ENCODE peak calls at places on chromosomes 3 and 15, in eight cellular contexts. D, Z, X, A, O, H, K and B are unnamed samples.
A peak's percentile ranks its signal among the peaks of the same experiment; 100 is the strongest.

GRCh38 chr3:17670749-17671148 is 71.7 kb downstream of the TBC1D5 start:
- DNase-seq in H (no peak), Z (no peak), A (no peak), K (no peak), X (no peak), O (no peak), D (no peak), B (no peak)

GRCh38 chr3:128390867-128391266 is 75.8 kb downstream of the DNAJB8 start:
- DNase-seq in O (no peak), Z (no peak), H (no peak), K (no peak), D (no peak), X (no peak), A (no peak), B (no peak)

GRCh38 chr15:50880651-50881114 is 27.8 kb upstream of the AP4E1 start:
- DNase-seq in A (no peak), Z (no peak), K (no peak), H (no peak), D (no peak), X (peak; percentile 76), O (peak; percentile 43), B (no peak)

GRCh38 chr3:71658131-71658530 is 67.1 kb downstream of the EIF4E3 start:
- DNase-seq in O (no peak), A (peak; percentile 98), Z (no peak), K (peak; percentile 96), X (peak; percentile 73), H (peak; percentile 97), D (no peak), B (peak; percentile 90)

GRCh38 chr3:57983734-57984518 is 24.3 kb upstream of the FLNB start:
- DNase-seq in Z (no peak), X (peak; percentile 82), A (peak; percentile 58), H (peak; percentile 82), D (peak; percentile 25), O (peak; percentile 66), K (no peak), B (no peak)

GRCh38 chr3:50656417-50657195 is 18.1 kb upstream of the DOCK3 start:
- DNase-seq in H (peak; percentile 45), O (no peak), A (no peak), D (no peak), K (no peak), Z (no peak), X (no peak), B (no peak)

GRCh38 chr3:97070302-97070701 is 255.9 kb downstream of the EPHA6 start:
- DNase-seq in H (no peak), A (no peak), D (no peak), X (no peak), Z (no peak), K (no peak), O (no peak), B (no peak)

GRCh38 chr15:40594429-40594836 is 384 bp downstream of the KNL1 start:
- DNase-seq in Z (peak; percentile 80), K (peak; percentile 83), A (no peak), O (no peak), H (peak; percentile 67), X (peak; percentile 64), D (no peak), B (peak; percentile 77)

GRCh38 chr15:74995779-74996765 is 709 bp downstream of the SCAMP5 start:
- DNase-seq in D (no peak), H (no peak), A (peak; percentile 30), X (no peak), Z (peak; percentile 24), O (no peak), K (peak; percentile 84), B (no peak)

GRCh38 chr15:87032291-87032690 is 952.6 kb downstream of the AGBL1 start:
- DNase-seq in X (no peak), O (no peak), D (no peak), A (no peak), K (no peak), Z (no peak), H (no peak), B (no peak)

GRCh38 chr3:52446631-52447511 is 2.0 kb upstream of the SEMA3G start:
- DNase-seq in H (peak; percentile 81), Z (peak; percentile 80), O (no peak), K (peak; percentile 75), A (peak; percentile 70), X (peak; percentile 33), D (peak; percentile 67), B (no peak)

GRCh38 chr3:184228376-184229137 is 828 bp upstream of the VWA5B2 start:
- DNase-seq in A (no peak), O (no peak), H (no peak), K (no peak), Z (no peak), D (no peak), X (no peak), B (no peak)
- H3K4me3 ChIP-seq in A (peak overlapping the region; percentile 64), O (no peak overlapping the region), H (peak overlapping the region; percentile 53), K (no peak overlapping the region), Z (peak overlapping the region; percentile 37), D (no peak overlapping the region), X (no peak overlapping the region), B (peak overlapping the region; percentile 73)

GRCh38 chr15:101615986-101616848 is 36.0 kb downstream of the TM2D3 start:
- DNase-seq in O (no peak), H (peak; percentile 78), A (peak; percentile 56), K (peak; percentile 74), X (peak; percentile 68), D (no peak), Z (peak; percentile 69), B (no peak)
- H3K4me3 ChIP-seq in O (peak overlapping the region; percentile 12), H (peak overlapping the region; percentile 22), A (peak overlapping the region; percentile 28), K (no peak overlapping the region), X (no peak overlapping the region), D (no peak overlapping the region), Z (no peak overlapping the region), B (peak overlapping the region; percentile 38)

GRCh38 chr3:48560648-48561018 is 2.9 kb downstream of the UCN2 start:
- DNase-seq in X (no peak), A (no peak), O (no peak), Z (peak; percentile 79), H (peak; percentile 76), K (no peak), D (no peak), B (no peak)

GRCh38 chr3:48563382-48563918 is at the start of gene UCN2:
- DNase-seq in D (no peak), X (peak; percentile 62), K (peak; percentile 46), H (no peak), O (no peak), A (no peak), Z (no peak), B (no peak)

GRCh38 chr3:48562367-48563095 is 1.1 kb downstream of the UCN2 start:
- DNase-seq in D (no peak), K (peak; percentile 60), X (no peak), H (no peak), O (no peak), Z (no peak), A (no peak), B (no peak)

GRCh38 chr3:48558446-48559134 is 2.0 kb upstream of the PFKFB4 start:
- DNase-seq in X (no peak), D (no peak), O (no peak), K (no peak), A (no peak), H (peak; percentile 80), Z (no peak), B (no peak)

GRCh38 chr3:48561045-48561736 is 2.4 kb downstream of the UCN2 start:
- DNase-seq in A (peak; percentile 45), X (peak; percentile 69), K (peak; percentile 74), O (no peak), D (no peak), Z (peak; percentile 92), H (peak; percentile 88), B (no peak)
- H3K4me3 ChIP-seq in A (peak overlapping the region; percentile 11), X (peak overlapping the region; percentile 29), K (no peak overlapping the region), O (peak overlapping the region; percentile 43), D (no peak overlapping the region), Z (peak overlapping the region; percentile 35), H (peak overlapping the region; percentile 46), B (peak overlapping the region; percentile 70)

DNA sequence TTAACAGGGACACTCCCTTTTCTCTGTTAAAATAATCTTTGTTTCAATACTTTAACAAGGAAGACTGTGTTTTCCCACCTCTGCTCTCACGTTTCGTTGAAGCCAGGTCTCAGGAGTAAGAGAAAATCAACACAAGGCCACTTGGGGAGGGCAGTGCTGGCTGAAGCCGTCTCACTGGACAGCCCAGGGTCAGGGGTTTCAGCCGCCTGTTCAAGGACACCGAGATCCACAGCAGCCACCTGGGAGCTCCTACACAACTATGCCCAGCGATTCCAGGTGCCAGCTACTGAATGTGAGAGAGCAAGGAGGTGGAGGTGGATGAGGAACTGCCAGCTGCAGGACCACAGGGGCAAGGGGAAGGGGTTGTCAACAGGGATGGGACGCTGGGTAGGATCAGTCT is 42.6 kb upstream of the ADAMTSL3 start:
- DNase-seq in X (no peak), Z (no peak), D (no peak), O (no peak), K (peak; percentile 41), H (no peak), A (no peak), B (no peak)
- H3K4me3 ChIP-seq in X (no peak overlapping the region), Z (no peak overlapping the region), D (no peak overlapping the region), O (no peak overlapping the region), K (no peak overlapping the region), H (no peak overlapping the region), A (no peak overlapping the region), B (no peak overlapping the region)

DNA sequence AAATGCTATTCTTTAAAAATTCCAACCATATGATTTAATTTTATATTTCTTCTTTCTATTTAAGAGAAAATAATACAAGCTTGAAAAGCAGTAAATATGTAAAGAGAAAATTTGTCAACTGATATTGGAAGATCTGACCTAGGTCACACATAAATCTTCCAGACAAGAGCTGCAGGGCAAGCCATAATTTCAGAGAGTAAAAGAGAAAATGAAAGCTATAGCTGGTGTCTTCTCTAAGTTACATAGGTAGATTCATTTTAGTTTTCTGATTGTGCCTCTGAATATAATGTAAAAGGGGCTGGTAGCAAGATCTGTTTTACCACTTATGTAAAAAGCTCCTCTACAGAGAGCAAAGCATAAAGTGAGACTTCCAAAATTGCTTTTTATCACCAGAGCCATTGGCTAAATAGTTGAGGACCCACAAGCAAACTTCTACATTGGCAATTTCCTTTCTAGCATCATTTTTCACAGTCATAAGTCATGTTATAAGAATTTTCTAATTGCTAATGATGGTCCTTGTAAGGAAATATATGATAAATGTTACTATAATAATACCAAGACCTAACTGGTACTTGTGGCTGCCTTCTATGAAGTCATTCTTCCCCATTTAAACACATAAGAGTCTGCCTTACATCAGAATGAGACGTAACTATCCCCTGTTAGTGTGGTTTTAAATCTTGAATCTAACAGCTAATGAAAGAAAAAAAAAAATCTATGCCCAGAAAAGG is 80.8 kb upstream of the SKOR1 start:
- DNase-seq in Z (no peak), D (no peak), H (no peak), K (no peak), A (no peak), X (no peak), O (no peak), B (no peak)
- H3K4me3 ChIP-seq in Z (no peak overlapping the region), D (peak overlapping the region; percentile 35), H (no peak overlapping the region), K (no peak overlapping the region), A (no peak overlapping the region), X (no peak overlapping the region), O (no peak overlapping the region), B (no peak overlapping the region)

DNA sequence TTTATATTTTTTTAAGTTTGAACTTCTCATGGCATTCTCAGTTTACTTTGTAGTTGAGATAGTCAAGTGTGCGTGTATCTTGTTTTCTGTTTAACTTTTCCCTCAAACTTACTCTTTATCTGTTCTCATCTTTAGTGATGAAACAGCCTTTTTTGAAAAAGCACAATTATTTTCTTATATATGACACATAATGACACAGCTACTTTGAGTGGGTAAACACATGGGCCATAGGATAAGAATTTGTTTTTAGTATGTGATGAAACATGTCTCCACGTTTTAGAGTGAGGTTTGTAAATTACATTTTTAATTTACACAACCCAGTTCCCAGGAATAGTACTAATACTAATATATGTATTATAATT is 3.2 kb downstream of the DIPK2A start:
- DNase-seq in X (peak; percentile 33), A (no peak), Z (no peak), O (no peak), H (no peak), D (no peak), K (no peak), B (no peak)
- H3K4me3 ChIP-seq in X (peak overlapping the region; percentile 79), A (peak overlapping the region; percentile 97), Z (peak overlapping the region; percentile 75), O (peak overlapping the region; percentile 94), H (peak overlapping the region; percentile 90), D (no peak overlapping the region), K (no peak overlapping the region), B (peak overlapping the region; percentile 93)

GRCh38 chr3:9935966-9936365 is 2.3 kb downstream of the CRELD1 start:
- DNase-seq in D (no peak), Z (no peak), O (no peak), H (no peak), A (no peak), X (no peak), K (no peak), B (no peak)
- H3K4me3 ChIP-seq in D (no peak overlapping the region), Z (no peak overlapping the region), O (no peak overlapping the region), H (no peak overlapping the region), A (no peak overlapping the region), X (no peak overlapping the region), K (no peak overlapping the region), B (no peak overlapping the region)